ENCODE peak calls at places on chromosomes 11 and 22, in eight cellular contexts. One of them, this sample, is unnamed.

GRCh38 chr11:120973501-120973900 is 50.4 kb upstream of the TBCEL start:
- DNase-seq in endothelial cell of umbilical vein: no peak
- DNase-seq in heart right ventricle: no peak
- DNase-seq in A549: no peak
- DNase-seq in gastrocnemius medialis: no peak
- DNase-seq in MM.1S: no peak
- DNase-seq in omental fat pad: no peak
- DNase-seq in OCI-LY7: no peak
- DNase-seq in this sample: no peak

GRCh38 chr11:68181719-68182451 is 31.2 kb downstream of the KMT5B start:
- DNase-seq in endothelial cell of umbilical vein: no peak
- DNase-seq in heart right ventricle: no peak
- DNase-seq in A549: no peak
- DNase-seq in gastrocnemius medialis: no peak
- DNase-seq in MM.1S: no peak
- DNase-seq in omental fat pad: no peak
- DNase-seq in OCI-LY7: no peak
- DNase-seq in this sample: no peak

GRCh38 chr11:66311965-66312548 is 4.8 kb downstream of the CD248 start:
- DNase-seq in endothelial cell of umbilical vein: peak
- DNase-seq in heart right ventricle: peak
- DNase-seq in A549: peak
- DNase-seq in gastrocnemius medialis: peak
- DNase-seq in MM.1S: peak
- DNase-seq in omental fat pad: peak
- DNase-seq in OCI-LY7: peak
- DNase-seq in this sample: peak

GRCh38 chr11:85939099-85940015 is 84.2 kb downstream of the CCDC83 start:
- DNase-seq in endothelial cell of umbilical vein: no peak
- DNase-seq in heart right ventricle: no peak
- DNase-seq in A549: no peak
- DNase-seq in gastrocnemius medialis: no peak
- DNase-seq in MM.1S: no peak
- DNase-seq in omental fat pad: no peak
- DNase-seq in OCI-LY7: no peak
- DNase-seq in this sample: no peak

GRCh38 chr11:44011797-44012196 is 36.0 kb upstream of the ACCSL start:
- DNase-seq in endothelial cell of umbilical vein: no peak
- DNase-seq in heart right ventricle: no peak
- DNase-seq in A549: no peak
- DNase-seq in gastrocnemius medialis: no peak
- DNase-seq in MM.1S: no peak
- DNase-seq in omental fat pad: no peak
- DNase-seq in OCI-LY7: no peak
- DNase-seq in this sample: no peak

GRCh38 chr22:39575552-39575825 is 4.9 kb downstream of the CACNA1I start:
- DNase-seq in endothelial cell of umbilical vein: no peak
- DNase-seq in heart right ventricle: no peak
- DNase-seq in A549: no peak
- DNase-seq in gastrocnemius medialis: no peak
- DNase-seq in MM.1S: no peak
- DNase-seq in omental fat pad: no peak
- DNase-seq in OCI-LY7: no peak
- DNase-seq in this sample: no peak

GRCh38 chr11:66744485-66745355 is 15.7 kb upstream of the SPTBN2 start:
- DNase-seq in endothelial cell of umbilical vein: peak
- DNase-seq in heart right ventricle: peak
- DNase-seq in A549: peak
- DNase-seq in gastrocnemius medialis: peak
- DNase-seq in MM.1S: peak
- DNase-seq in omental fat pad: no peak
- DNase-seq in OCI-LY7: peak
- DNase-seq in this sample: peak

GRCh38 chr11:67564230-67564629 is 19.4 kb upstream of the GSTP1 start:
- DNase-seq in endothelial cell of umbilical vein: no peak
- DNase-seq in heart right ventricle: no peak
- DNase-seq in A549: no peak
- DNase-seq in gastrocnemius medialis: no peak
- DNase-seq in MM.1S: no peak
- DNase-seq in omental fat pad: no peak
- DNase-seq in OCI-LY7: no peak
- DNase-seq in this sample: no peak

GRCh38 chr11:55658031-55658573 is 3.9 kb upstream of the OR4C6 start:
- DNase-seq in endothelial cell of umbilical vein: no peak
- DNase-seq in heart right ventricle: no peak
- DNase-seq in A549: no peak
- DNase-seq in gastrocnemius medialis: no peak
- DNase-seq in MM.1S: peak
- DNase-seq in omental fat pad: no peak
- DNase-seq in OCI-LY7: no peak
- DNase-seq in this sample: peak

GRCh38 chr11:19156892-19157291 is 39.9 kb downstream of the ZDHHC13 start:
- DNase-seq in endothelial cell of umbilical vein: no peak
- DNase-seq in heart right ventricle: no peak
- DNase-seq in A549: no peak
- DNase-seq in gastrocnemius medialis: no peak
- DNase-seq in MM.1S: no peak
- DNase-seq in omental fat pad: no peak
- DNase-seq in OCI-LY7: no peak
- DNase-seq in this sample: no peak

GRCh38 chr11:121418625-121419114 is 33.4 kb upstream of the SORL1 start:
- DNase-seq in endothelial cell of umbilical vein: no peak
- DNase-seq in heart right ventricle: no peak
- DNase-seq in A549: no peak
- DNase-seq in gastrocnemius medialis: peak
- DNase-seq in MM.1S: no peak
- DNase-seq in omental fat pad: no peak
- DNase-seq in OCI-LY7: peak
- DNase-seq in this sample: no peak

GRCh38 chr22:42700355-42700754 is 20.3 kb downstream of the A4GALT start:
- DNase-seq in endothelial cell of umbilical vein: no peak
- DNase-seq in heart right ventricle: no peak
- DNase-seq in A549: no peak
- DNase-seq in gastrocnemius medialis: no peak
- DNase-seq in MM.1S: no peak
- DNase-seq in omental fat pad: no peak
- DNase-seq in OCI-LY7: no peak
- DNase-seq in this sample: no peak

GRCh38 chr22:42701694-42702093 is 19.0 kb downstream of the A4GALT start:
- DNase-seq in endothelial cell of umbilical vein: no peak
- DNase-seq in heart right ventricle: no peak
- DNase-seq in A549: no peak
- DNase-seq in gastrocnemius medialis: no peak
- DNase-seq in MM.1S: no peak
- DNase-seq in omental fat pad: no peak
- DNase-seq in OCI-LY7: peak
- DNase-seq in this sample: no peak

GRCh38 chr22:42704896-42705295 is 15.8 kb downstream of the A4GALT start:
- DNase-seq in endothelial cell of umbilical vein: no peak
- DNase-seq in heart right ventricle: no peak
- DNase-seq in A549: no peak
- DNase-seq in gastrocnemius medialis: no peak
- DNase-seq in MM.1S: no peak
- DNase-seq in omental fat pad: no peak
- DNase-seq in OCI-LY7: peak
- DNase-seq in this sample: no peak

GRCh38 chr22:42700901-42701300 is 19.8 kb downstream of the A4GALT start:
- DNase-seq in endothelial cell of umbilical vein: no peak
- DNase-seq in heart right ventricle: no peak
- DNase-seq in A549: no peak
- DNase-seq in gastrocnemius medialis: no peak
- DNase-seq in MM.1S: no peak
- DNase-seq in omental fat pad: no peak
- DNase-seq in OCI-LY7: no peak
- DNase-seq in this sample: no peak

GRCh38 chr22:42702675-42703074 is 18.0 kb downstream of the A4GALT start:
- DNase-seq in endothelial cell of umbilical vein: no peak
- DNase-seq in heart right ventricle: no peak
- DNase-seq in A549: no peak
- DNase-seq in gastrocnemius medialis: no peak
- DNase-seq in MM.1S: no peak
- DNase-seq in omental fat pad: no peak
- DNase-seq in OCI-LY7: peak
- DNase-seq in this sample: no peak
- TF ChIP-seq CTCF in endothelial cell of umbilical vein: no peak
- TF ChIP-seq CTCF in heart right ventricle: no peak
- TF ChIP-seq CTCF in A549: no peak
- TF ChIP-seq CTCF in gastrocnemius medialis: no peak
- TF ChIP-seq CTCF in MM.1S: no peak
- TF ChIP-seq CTCF in omental fat pad: no peak
- TF ChIP-seq CTCF in OCI-LY7: no peak
- TF ChIP-seq CTCF in this sample: no peak

GRCh38 chr11:92122561-92122960 is 102.1 kb upstream of the FAT3 start:
- DNase-seq in endothelial cell of umbilical vein: no peak
- DNase-seq in heart right ventricle: no peak
- DNase-seq in A549: no peak
- DNase-seq in gastrocnemius medialis: no peak
- DNase-seq in MM.1S: no peak
- DNase-seq in omental fat pad: no peak
- DNase-seq in OCI-LY7: no peak
- DNase-seq in this sample: no peak

GRCh38 chr11:92123540-92123939 is 101.1 kb upstream of the FAT3 start:
- DNase-seq in endothelial cell of umbilical vein: peak
- DNase-seq in heart right ventricle: no peak
- DNase-seq in A549: no peak
- DNase-seq in gastrocnemius medialis: no peak
- DNase-seq in MM.1S: no peak
- DNase-seq in omental fat pad: no peak
- DNase-seq in OCI-LY7: no peak
- DNase-seq in this sample: no peak

GRCh38 chr11:92128026-92128425 is 96.6 kb upstream of the FAT3 start:
- DNase-seq in endothelial cell of umbilical vein: no peak
- DNase-seq in heart right ventricle: no peak
- DNase-seq in A549: no peak
- DNase-seq in gastrocnemius medialis: no peak
- DNase-seq in MM.1S: no peak
- DNase-seq in omental fat pad: no peak
- DNase-seq in OCI-LY7: no peak
- DNase-seq in this sample: no peak

GRCh38 chr11:92129811-92130210 is 94.8 kb upstream of the FAT3 start:
- DNase-seq in endothelial cell of umbilical vein: no peak
- DNase-seq in heart right ventricle: no peak
- DNase-seq in A549: no peak
- DNase-seq in gastrocnemius medialis: no peak
- DNase-seq in MM.1S: no peak
- DNase-seq in omental fat pad: no peak
- DNase-seq in OCI-LY7: no peak
- DNase-seq in this sample: no peak

GRCh38 chr11:92125316-92125715 is 99.3 kb upstream of the FAT3 start:
- DNase-seq in endothelial cell of umbilical vein: no peak
- DNase-seq in heart right ventricle: no peak
- DNase-seq in A549: no peak
- DNase-seq in gastrocnemius medialis: no peak
- DNase-seq in MM.1S: no peak
- DNase-seq in omental fat pad: no peak
- DNase-seq in OCI-LY7: no peak
- DNase-seq in this sample: no peak
- TF ChIP-seq CTCF in endothelial cell of umbilical vein: no peak
- TF ChIP-seq CTCF in heart right ventricle: no peak
- TF ChIP-seq CTCF in A549: no peak
- TF ChIP-seq CTCF in gastrocnemius medialis: no peak
- TF ChIP-seq CTCF in MM.1S: no peak
- TF ChIP-seq CTCF in omental fat pad: no peak
- TF ChIP-seq CTCF in OCI-LY7: no peak
- TF ChIP-seq CTCF in this sample: no peak

GRCh38 chr11:112000703-112001102 is 24.5 kb upstream of the DLAT start:
- DNase-seq in endothelial cell of umbilical vein: no peak
- DNase-seq in heart right ventricle: no peak
- DNase-seq in A549: no peak
- DNase-seq in gastrocnemius medialis: no peak
- DNase-seq in MM.1S: no peak
- DNase-seq in omental fat pad: no peak
- DNase-seq in OCI-LY7: no peak
- DNase-seq in this sample: no peak

GRCh38 chr11:111999111-111999510 is 26.1 kb upstream of the DLAT start:
- DNase-seq in endothelial cell of umbilical vein: peak
- DNase-seq in heart right ventricle: no peak
- DNase-seq in A549: no peak
- DNase-seq in gastrocnemius medialis: no peak
- DNase-seq in MM.1S: no peak
- DNase-seq in omental fat pad: no peak
- DNase-seq in OCI-LY7: no peak
- DNase-seq in this sample: no peak

GRCh38 chr11:112002491-112003216 is 22.6 kb upstream of the DLAT start:
- DNase-seq in endothelial cell of umbilical vein: no peak
- DNase-seq in heart right ventricle: no peak
- DNase-seq in A549: no peak
- DNase-seq in gastrocnemius medialis: no peak
- DNase-seq in MM.1S: no peak
- DNase-seq in omental fat pad: no peak
- DNase-seq in OCI-LY7: no peak
- DNase-seq in this sample: no peak

GRCh38 chr11:112005422-112006094 is 19.6 kb upstream of the DLAT start:
- DNase-seq in endothelial cell of umbilical vein: no peak
- DNase-seq in heart right ventricle: no peak
- DNase-seq in A549: no peak
- DNase-seq in gastrocnemius medialis: no peak
- DNase-seq in MM.1S: no peak
- DNase-seq in omental fat pad: no peak
- DNase-seq in OCI-LY7: no peak
- DNase-seq in this sample: no peak

GRCh38 chr11:112004389-112004788 is 20.8 kb upstream of the DLAT start:
- DNase-seq in endothelial cell of umbilical vein: no peak
- DNase-seq in heart right ventricle: no peak
- DNase-seq in A549: peak
- DNase-seq in gastrocnemius medialis: no peak
- DNase-seq in MM.1S: no peak
- DNase-seq in omental fat pad: no peak
- DNase-seq in OCI-LY7: peak
- DNase-seq in this sample: peak
- TF ChIP-seq CTCF in endothelial cell of umbilical vein: peak
- TF ChIP-seq CTCF in heart right ventricle: peak
- TF ChIP-seq CTCF in A549: no peak
- TF ChIP-seq CTCF in gastrocnemius medialis: no peak
- TF ChIP-seq CTCF in MM.1S: peak
- TF ChIP-seq CTCF in omental fat pad: no peak
- TF ChIP-seq CTCF in OCI-LY7: peak
- TF ChIP-seq CTCF in this sample: peak

GRCh38 chr22:23888615-23889401 is 5.4 kb upstream of the MIF start:
- DNase-seq in endothelial cell of umbilical vein: peak
- DNase-seq in heart right ventricle: no peak
- DNase-seq in A549: peak
- DNase-seq in gastrocnemius medialis: no peak
- DNase-seq in MM.1S: no peak
- DNase-seq in omental fat pad: no peak
- DNase-seq in OCI-LY7: no peak
- DNase-seq in this sample: no peak
- TF ChIP-seq CTCF in endothelial cell of umbilical vein: no peak
- TF ChIP-seq CTCF in heart right ventricle: no peak
- TF ChIP-seq CTCF in A549: no peak
- TF ChIP-seq CTCF in gastrocnemius medialis: no peak
- TF ChIP-seq CTCF in MM.1S: no peak
- TF ChIP-seq CTCF in omental fat pad: no peak
- TF ChIP-seq CTCF in OCI-LY7: peak
- TF ChIP-seq CTCF in this sample: no peak

This sample was measured in GM13976.